ENCODE peak calls at places on chromosomes 16 and 17, in seven cellular contexts. D is GM23248, S is astrocyte, Y is H54, V is HuH-7, E is AG08395, J is NCI-H1048. F is an unnamed sample.

GRCh38 chr17:45382226-45382625 is 50.4 kb downstream of the ARHGAP27 start:
- DNase-seq in D (no peak), S (no peak), Y (no peak), V (no peak), E (no peak), J (no peak), F (no peak)

GRCh38 chr17:67557921-67558320 is 159.8 kb upstream of the NOL11 start:
- DNase-seq in D (peak), S (peak), Y (no peak), V (no peak), E (no peak), J (no peak), F (no peak)

GRCh38 chr17:48722924-48723554 is at the start of gene PRAC2:
- DNase-seq in D (no peak), S (no peak), Y (no peak), V (no peak), E (no peak), J (no peak), F (no peak)

GRCh38 chr17:66076546-66077190 is 115.3 kb downstream of the CEP112 start:
- DNase-seq in D (peak), S (peak), Y (no peak), V (no peak), E (no peak), J (no peak), F (no peak)

GRCh38 chr16:19914877-19915276 is 30.2 kb upstream of the GPRC5B start:
- DNase-seq in D (no peak), S (no peak), Y (no peak), V (no peak), E (no peak), J (no peak), F (no peak)

GRCh38 chr17:65409381-65409780 is 152.1 kb downstream of the AXIN2 start:
- DNase-seq in D (peak), S (no peak), Y (no peak), V (no peak), E (no peak), J (no peak), F (no peak)

GRCh38 chr17:83171661-83172060 is 92.3 kb downstream of the METRNL start:
- DNase-seq in D (peak), S (no peak), Y (no peak), V (no peak), E (peak), J (no peak), F (no peak)

GRCh38 chr16:6897910-6898475 is 434.7 kb upstream of the RBFOX1 start:
- DNase-seq in D (no peak), S (no peak), Y (no peak), V (no peak), E (no peak), J (no peak), F (no peak)

GRCh38 chr16:84548508-84548907 is 44.0 kb upstream of the MEAK7 start:
- DNase-seq in D (no peak), S (no peak), Y (no peak), V (no peak), E (no peak), J (no peak), F (no peak)

GRCh38 chr16:4556112-4556511 is at the start of gene C16orf96:
- DNase-seq in D (peak), S (no peak), Y (peak), V (no peak), E (peak), J (no peak), F (no peak)

GRCh38 chr16:31674686-31675085 is 147.0 kb downstream of the AHSP start:
- DNase-seq in D (no peak), S (no peak), Y (no peak), V (no peak), E (no peak), J (no peak), F (no peak)

GRCh38 chr17:21573961-21574610 is 118.2 kb upstream of the KCNJ18 start:
- DNase-seq in D (peak), S (no peak), Y (no peak), V (no peak), E (no peak), J (no peak), F (peak)

GRCh38 chr16:70586731-70587130 is 59.6 kb upstream of the IL34 start:
- DNase-seq in D (no peak), S (no peak), Y (no peak), V (no peak), E (no peak), J (no peak), F (no peak)

GRCh38 chr16:27364493-27365141 is 37.4 kb upstream of the IL21R start:
- DNase-seq in D (no peak), S (no peak), Y (no peak), V (peak), E (no peak), J (no peak), F (no peak)

GRCh38 chr16:47533744-47534292 is 72.7 kb downstream of the PHKB start:
- DNase-seq in D (no peak), S (no peak), Y (no peak), V (no peak), E (no peak), J (no peak), F (no peak)

GRCh38 chr17:48611681-48612455 is 1.1 kb upstream of the HOXB7 start:
- DNase-seq in D (peak), S (no peak), Y (no peak), V (no peak), E (peak), J (no peak), F (no peak)

GRCh38 chr16:85639529-85640253 is 26.6 kb downstream of the GSE1 start:
- DNase-seq in D (peak), S (no peak), Y (no peak), V (no peak), E (peak), J (no peak), F (no peak)

GRCh38 chr17:59842901-59843652 is 49.7 kb downstream of the TUBD1 start:
- DNase-seq in D (peak), S (peak), Y (no peak), V (no peak), E (no peak), J (no peak), F (peak)

GRCh38 chr17:55709984-55710383 is 12.7 kb downstream of the TMEM100 start:
- DNase-seq in D (no peak), S (no peak), Y (no peak), V (no peak), E (no peak), J (no peak), F (no peak)

GRCh38 chr16:28984091-28984490 is 761 bp upstream of the LAT start:
- DNase-seq in D (no peak), S (no peak), Y (no peak), V (no peak), E (no peak), J (no peak), F (no peak)

GRCh38 chr16:74700206-74701040 is at the start of gene MLKL:
- DNase-seq in D (peak), S (peak), Y (peak), V (peak), E (peak), J (no peak), F (no peak)

GRCh38 chr17:2776589-2777241 is 19.5 kb upstream of the RAP1GAP2 start:
- DNase-seq in D (peak), S (no peak), Y (no peak), V (peak), E (no peak), J (no peak), F (no peak)

GRCh38 chr16:81520560-81521135 is 76.0 kb downstream of the CMIP start:
- DNase-seq in D (no peak), S (no peak), Y (no peak), V (no peak), E (no peak), J (no peak), F (no peak)

GRCh38 chr17:47663997-47664941 is 14.6 kb downstream of the KPNB1 start:
- DNase-seq in D (peak), S (peak), Y (no peak), V (no peak), E (peak), J (peak), F (no peak)

GRCh38 chr17:967122-967521 is 12.5 kb downstream of the NXN start:
- DNase-seq in D (no peak), S (no peak), Y (no peak), V (no peak), E (no peak), J (no peak), F (no peak)

F was measured in stromal cell of bone marrow.